ENCODE peak calls at places on chromosomes 6 and 20, in four cellular contexts. One of them, this sample, is unnamed.

GRCh38 chr6:129929433-129929832 is 68.3 kb upstream of the TMEM244 start:
- DNase-seq in SK-N-SH: no peak
- DNase-seq in HepG2: no peak
- DNase-seq in GM12878: no peak
- DNase-seq in this sample: no peak

GRCh38 chr6:95804847-95805541 is 210.8 kb upstream of the FUT9 start:
- DNase-seq in SK-N-SH: no peak
- DNase-seq in HepG2: peak; percentile 98
- DNase-seq in GM12878: no peak
- DNase-seq in this sample: no peak

GRCh38 chr6:169854083-169854725 is 102.8 kb downstream of the ERMARD start:
- DNase-seq in SK-N-SH: no peak
- DNase-seq in HepG2: no peak
- DNase-seq in GM12878: no peak
- DNase-seq in this sample: no peak

GRCh38 chr6:137415127-137415833 is 78.9 kb downstream of the OLIG3 start:
- DNase-seq in SK-N-SH: peak; percentile 12
- DNase-seq in HepG2: peak; percentile 50
- DNase-seq in GM12878: no peak
- DNase-seq in this sample: peak; percentile 22

GRCh38 chr6:12010635-12011275 is 1.4 kb upstream of the HIVEP1 start:
- DNase-seq in SK-N-SH: peak; percentile 65
- DNase-seq in HepG2: no peak
- DNase-seq in GM12878: no peak
- DNase-seq in this sample: peak; percentile 48

GRCh38 chr6:11869656-11870340 is 91.2 kb upstream of the ADTRP start:
- DNase-seq in SK-N-SH: no peak
- DNase-seq in HepG2: no peak
- DNase-seq in GM12878: no peak
- DNase-seq in this sample: no peak

GRCh38 chr6:36130672-36131516 is 581 bp downstream of the MAPK13 start:
- DNase-seq in SK-N-SH: no peak
- DNase-seq in HepG2: peak; percentile 73
- DNase-seq in GM12878: no peak
- DNase-seq in this sample: no peak

GRCh38 chr6:134185277-134185676 is 132.6 kb downstream of the SGK1 start:
- DNase-seq in SK-N-SH: no peak
- DNase-seq in HepG2: no peak
- DNase-seq in GM12878: no peak
- DNase-seq in this sample: no peak

GRCh38 chr20:24785141-24785924 is 163.7 kb upstream of the CST7 start:
- DNase-seq in SK-N-SH: no peak
- DNase-seq in HepG2: no peak
- DNase-seq in GM12878: no peak
- DNase-seq in this sample: no peak

GRCh38 chr6:125102901-125103300 is 50.7 kb upstream of the TPD52L1 start:
- DNase-seq in SK-N-SH: no peak
- DNase-seq in HepG2: peak; percentile 29
- DNase-seq in GM12878: no peak
- DNase-seq in this sample: no peak

GRCh38 chr20:36277546-36277945 is 28.6 kb upstream of the DLGAP4 start:
- DNase-seq in SK-N-SH: no peak
- DNase-seq in HepG2: no peak
- DNase-seq in GM12878: no peak
- DNase-seq in this sample: no peak

GRCh38 chr20:57330998-57331397 is 1.4 kb downstream of the SPO11 start:
- DNase-seq in SK-N-SH: no peak
- DNase-seq in HepG2: no peak
- DNase-seq in GM12878: no peak
- DNase-seq in this sample: no peak

GRCh38 chr6:1593286-1593957 is 16.3 kb upstream of the FOXC1 start:
- DNase-seq in SK-N-SH: peak; percentile 18
- DNase-seq in HepG2: no peak
- DNase-seq in GM12878: no peak
- DNase-seq in this sample: no peak

GRCh38 chr6:140101367-140101766 is 726.9 kb upstream of the CITED2 start:
- DNase-seq in SK-N-SH: no peak
- DNase-seq in HepG2: no peak
- DNase-seq in GM12878: no peak
- DNase-seq in this sample: no peak

GRCh38 chr20:38001981-38002380 is 31.3 kb downstream of the TTI1 start:
- DNase-seq in SK-N-SH: no peak
- DNase-seq in HepG2: no peak
- DNase-seq in GM12878: no peak
- DNase-seq in this sample: no peak

GRCh38 chr6:48835421-48835958 is 627.6 kb downstream of the MMUT start:
- DNase-seq in SK-N-SH: no peak
- DNase-seq in HepG2: no peak
- DNase-seq in GM12878: no peak
- DNase-seq in this sample: no peak

GRCh38 chr20:24993337-24994185 is 1.0 kb upstream of the APMAP start:
- DNase-seq in SK-N-SH: no peak
- DNase-seq in HepG2: peak; percentile 57
- DNase-seq in GM12878: no peak
- DNase-seq in this sample: no peak

GRCh38 chr6:143397229-143398222 is 53.0 kb downstream of the ADAT2 start:
- DNase-seq in SK-N-SH: no peak
- DNase-seq in HepG2: peak; percentile 99
- DNase-seq in GM12878: no peak
- DNase-seq in this sample: no peak

GRCh38 chr20:3698511-3699436 is 13.6 kb downstream of the SIGLEC1 start:
- DNase-seq in SK-N-SH: no peak
- DNase-seq in HepG2: no peak
- DNase-seq in GM12878: no peak
- DNase-seq in this sample: no peak

GRCh38 chr6:81744136-81744535 is 8.3 kb downstream of the TENT5A start:
- DNase-seq in SK-N-SH: no peak
- DNase-seq in HepG2: no peak
- DNase-seq in GM12878: no peak
- DNase-seq in this sample: no peak

GRCh38 chr20:2101057-2101934 is at the start of gene STK35:
- DNase-seq in SK-N-SH: peak; percentile 87
- DNase-seq in HepG2: no peak
- DNase-seq in GM12878: peak; percentile 13
- DNase-seq in this sample: no peak

GRCh38 chr20:31718952-31719643 is 3.6 kb downstream of the BCL2L1 start:
- DNase-seq in SK-N-SH: no peak
- DNase-seq in HepG2: no peak
- DNase-seq in GM12878: no peak
- DNase-seq in this sample: no peak

GRCh38 chr6:131443014-131443413 is 130.0 kb upstream of the ARG1 start:
- DNase-seq in SK-N-SH: no peak
- DNase-seq in HepG2: no peak
- DNase-seq in GM12878: no peak
- DNase-seq in this sample: no peak

GRCh38 chr6:157768304-157768703 is 54.7 kb upstream of the SNX9 start:
- DNase-seq in SK-N-SH: no peak
- DNase-seq in HepG2: no peak
- DNase-seq in GM12878: peak; percentile 75
- DNase-seq in this sample: no peak

GRCh38 chr6:127518212-127518709 is 874 bp downstream of the MTCL3 start:
- DNase-seq in SK-N-SH: peak; percentile 39
- DNase-seq in HepG2: no peak
- DNase-seq in GM12878: no peak
- DNase-seq in this sample: no peak

GRCh38 chr20:34300809-34301586 is 2.2 kb downstream of the AHCY start:
- DNase-seq in SK-N-SH: no peak
- DNase-seq in HepG2: peak; percentile 90
- DNase-seq in GM12878: no peak
- DNase-seq in this sample: no peak

GRCh38 chr6:5684320-5684719 is 322.4 kb downstream of the NRN1 start:
- DNase-seq in SK-N-SH: no peak
- DNase-seq in HepG2: no peak
- DNase-seq in GM12878: no peak
- DNase-seq in this sample: no peak

GRCh38 chr6:31035862-31036497 is 25.7 kb downstream of the MUC22 start:
- DNase-seq in SK-N-SH: no peak
- DNase-seq in HepG2: no peak
- DNase-seq in GM12878: no peak
- DNase-seq in this sample: no peak

GRCh38 chr6:81834141-81834621 is 81.7 kb upstream of the TENT5A start:
- DNase-seq in SK-N-SH: no peak
- DNase-seq in HepG2: no peak
- DNase-seq in GM12878: no peak
- DNase-seq in this sample: no peak

GRCh38 chr6:160398674-160399271 is 50.6 kb downstream of the SLC22A3 start:
- DNase-seq in SK-N-SH: no peak
- DNase-seq in HepG2: no peak
- DNase-seq in GM12878: peak; percentile 24
- DNase-seq in this sample: no peak

GRCh38 chr6:42615518-42615917 is 51.7 kb downstream of the UBR2 start:
- DNase-seq in SK-N-SH: no peak
- DNase-seq in HepG2: no peak
- DNase-seq in GM12878: no peak
- DNase-seq in this sample: no peak
- TF ChIP-seq REST in SK-N-SH: no peak
- TF ChIP-seq REST in HepG2: no peak
- TF ChIP-seq REST in GM12878: no peak
- TF ChIP-seq REST in this sample: no peak

DNA sequence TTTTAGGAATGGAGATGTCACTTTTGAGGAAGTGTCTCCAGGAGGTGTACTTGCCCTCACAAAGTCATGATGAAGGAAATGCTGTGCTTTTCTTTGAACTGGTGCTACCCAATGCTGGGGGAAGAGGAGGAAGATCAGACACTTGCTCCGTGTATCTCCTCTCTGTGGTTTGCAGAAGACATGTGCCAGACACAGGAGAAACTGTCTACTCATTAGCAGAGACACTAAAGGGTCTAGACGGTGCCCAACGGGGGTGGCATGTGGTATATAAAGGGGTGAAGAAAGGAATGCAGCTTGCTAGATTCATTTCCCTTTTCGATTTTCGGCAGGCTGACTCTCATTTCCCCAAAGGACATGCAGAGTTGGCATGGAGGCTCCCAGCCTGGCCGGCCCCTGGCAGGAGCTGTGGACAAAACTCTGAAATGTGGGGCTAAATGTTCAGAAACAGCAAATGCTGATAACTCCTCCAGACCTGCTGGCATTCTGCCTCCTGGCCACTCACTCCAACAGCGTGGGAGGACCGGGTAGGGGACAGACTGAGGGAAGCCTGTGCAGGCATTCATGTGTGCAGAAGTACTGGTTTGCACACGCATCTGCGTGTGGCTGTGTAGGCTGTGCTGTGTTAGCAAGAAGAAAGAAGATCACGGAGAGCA is 59.6 kb upstream of the QKI start:
- DNase-seq in SK-N-SH: peak; percentile 45
- DNase-seq in HepG2: no peak
- DNase-seq in GM12878: peak; percentile 9
- DNase-seq in this sample: no peak
- TF ChIP-seq POLR2AphosphoS5 in SK-N-SH: no peak
- TF ChIP-seq POLR2AphosphoS5 in HepG2: no peak
- TF ChIP-seq POLR2AphosphoS5 in GM12878: no peak
- TF ChIP-seq POLR2AphosphoS5 in this sample: no peak

DNA sequence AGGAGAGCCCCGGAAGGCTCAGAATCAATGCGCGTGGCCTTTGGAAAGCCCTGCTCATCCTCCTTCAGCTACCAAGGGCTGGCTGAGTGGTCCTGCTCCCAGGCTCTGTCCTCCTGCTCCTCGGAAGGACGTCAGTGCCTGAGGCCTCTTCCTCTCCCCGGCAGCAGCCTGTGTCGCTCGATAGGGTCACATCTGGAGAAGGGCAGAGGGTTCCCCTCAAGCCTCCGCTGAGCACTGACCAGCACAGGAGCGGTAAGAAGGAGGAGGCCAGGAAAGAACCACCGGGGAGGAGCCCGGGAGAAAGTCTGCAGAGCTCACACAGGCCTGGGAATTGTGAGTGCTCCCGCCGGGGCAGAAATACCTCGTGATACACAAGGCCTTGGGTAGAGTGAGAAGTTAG is 21.2 kb downstream of the KIF25 start:
- DNase-seq in SK-N-SH: no peak
- DNase-seq in HepG2: no peak
- DNase-seq in GM12878: no peak
- DNase-seq in this sample: no peak
- TF ChIP-seq SIN3A in SK-N-SH: no peak
- TF ChIP-seq SIN3A in HepG2: no peak
- TF ChIP-seq SIN3A in GM12878: no peak
- TF ChIP-seq SIN3A in this sample: no peak

DNA sequence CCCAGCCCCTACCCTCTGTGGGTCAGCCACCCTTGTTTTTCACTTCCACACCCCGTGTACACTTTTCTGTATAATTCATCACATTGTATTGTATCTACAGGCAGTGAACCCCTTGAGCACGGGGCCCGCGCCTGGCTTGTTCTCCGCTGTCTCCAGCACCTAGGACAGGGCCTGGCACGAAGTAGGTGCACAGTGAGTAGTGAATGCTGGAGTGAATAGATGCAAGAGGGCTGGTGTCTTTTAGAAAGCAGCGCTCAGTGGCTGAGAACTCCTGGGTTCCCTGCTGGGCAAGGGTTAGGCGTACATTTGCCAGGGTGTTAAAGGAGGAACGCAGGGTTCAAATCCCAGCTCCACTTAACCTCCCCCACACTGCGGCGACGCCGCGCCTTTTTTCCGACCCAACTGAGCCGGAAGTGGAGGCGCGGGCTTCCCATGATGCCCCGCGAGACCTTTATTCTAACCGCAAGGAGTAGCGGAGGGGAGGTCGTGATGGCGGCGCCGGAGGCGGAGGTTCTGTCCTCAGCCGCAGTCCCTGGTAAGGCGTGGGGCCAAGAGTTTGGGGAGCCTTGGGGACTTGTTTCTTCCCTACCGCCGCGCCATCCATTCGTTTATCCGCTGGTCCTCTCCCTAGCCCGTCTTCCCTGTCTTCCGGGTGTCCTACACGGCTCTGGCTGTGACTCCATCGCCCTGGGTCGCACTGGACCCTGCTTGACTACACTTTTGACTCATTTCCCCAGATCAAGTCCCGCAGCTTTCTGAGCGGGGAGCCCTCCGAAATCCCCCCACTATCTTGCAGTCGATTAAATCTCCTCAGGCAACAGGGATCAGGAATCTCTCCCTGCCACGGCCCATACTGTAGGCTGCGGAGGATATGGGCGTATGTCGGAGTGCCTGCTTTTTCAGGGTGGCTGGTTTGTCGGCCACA is at the start of gene MAD2L1BP:
- DNase-seq in SK-N-SH: peak; percentile 86
- DNase-seq in HepG2: peak; percentile 81
- DNase-seq in GM12878: peak; percentile 33
- DNase-seq in this sample: no peak
- TF ChIP-seq REST in SK-N-SH: peak; percentile 89
- TF ChIP-seq REST in HepG2: peak; percentile 93
- TF ChIP-seq REST in GM12878: peak; percentile 92
- TF ChIP-seq REST in this sample: peak; percentile 95

GRCh38 chr6:156718647-156719394 is 58.4 kb upstream of the ARID1B start:
- DNase-seq in SK-N-SH: no peak
- DNase-seq in HepG2: peak; percentile 26
- DNase-seq in GM12878: no peak
- DNase-seq in this sample: peak; percentile 54

GRCh38 chr6:156717542-156717941 is 59.6 kb upstream of the ARID1B start:
- DNase-seq in SK-N-SH: no peak
- DNase-seq in HepG2: no peak
- DNase-seq in GM12878: no peak
- DNase-seq in this sample: no peak

GRCh38 chr6:156720739-156721714 is 56.2 kb upstream of the ARID1B start:
- DNase-seq in SK-N-SH: no peak
- DNase-seq in HepG2: peak; percentile 24
- DNase-seq in GM12878: peak; percentile 76
- DNase-seq in this sample: no peak

GRCh38 chr6:156719395-156719719 is 57.8 kb upstream of the ARID1B start:
- DNase-seq in SK-N-SH: no peak
- DNase-seq in HepG2: no peak
- DNase-seq in GM12878: no peak
- DNase-seq in this sample: no peak

GRCh38 chr6:156719720-156720563 is 57.2 kb upstream of the ARID1B start:
- DNase-seq in SK-N-SH: no peak
- DNase-seq in HepG2: peak; percentile 91
- DNase-seq in GM12878: peak; percentile 65
- DNase-seq in this sample: peak; percentile 53
- TF ChIP-seq POLR2AphosphoS5 in SK-N-SH: no peak
- TF ChIP-seq POLR2AphosphoS5 in HepG2: no peak
- TF ChIP-seq POLR2AphosphoS5 in GM12878: peak; percentile 58
- TF ChIP-seq POLR2AphosphoS5 in this sample: peak; percentile 58